ENCODE peak calls at places on chromosomes 2 and 18, in four cellular contexts. J is GM12891, P is HL-60, O is GM12878. X is an unnamed sample.

GRCh38 chr2:3476386-3477033 is 42.8 kb downstream of the ADI1 start:
- DNase-seq in J (no peak), O (no peak), P (no peak), X (no peak)

GRCh38 chr2:26245810-26246209 is 1.1 kb downstream of the HADHB start:
- DNase-seq in J (peak), P (no peak), O (peak), X (no peak)

GRCh38 chr2:203122317-203122998 is 107.8 kb downstream of the NBEAL1 start:
- DNase-seq in P (no peak), J (no peak), O (no peak), X (no peak)

GRCh38 chr2:230922951-230923717 is 1.9 kb downstream of the GPR55 start:
- DNase-seq in J (no peak), P (no peak), O (no peak), X (no peak)

GRCh38 chr2:206198677-206199076 is 39.0 kb downstream of the EEF1B2 start:
- DNase-seq in J (no peak), O (no peak), P (no peak), X (no peak)

GRCh38 chr18:26747131-26747475 is 118.4 kb downstream of the AQP4 start:
- DNase-seq in O (no peak), P (no peak), J (no peak), X (no peak)

GRCh38 chr2:149330127-149331022 is at the start of gene LYPD6:
- DNase-seq in O (no peak), J (peak), P (no peak), X (no peak)

GRCh38 chr2:60492550-60492949 is 60.9 kb downstream of the BCL11A start:
- DNase-seq in P (no peak), J (no peak), O (no peak), X (no peak)

GRCh38 chr2:186848873-186849578 is at the start of gene ZSWIM2:
- DNase-seq in J (peak), O (no peak), P (peak), X (no peak)

GRCh38 chr2:8134105-8134903 is 547.6 kb upstream of the ID2 start:
- DNase-seq in P (no peak), O (no peak), J (no peak), X (no peak)

GRCh38 chr18:41938445-41938844 is 16.6 kb upstream of the PIK3C3 start:
- DNase-seq in J (no peak), P (no peak), O (no peak), X (no peak)

GRCh38 chr18:48709371-48709770 is 170.5 kb downstream of the CTIF start:
- DNase-seq in P (no peak), J (no peak), O (no peak), X (no peak)

GRCh38 chr2:239275037-239275685 is 125.7 kb downstream of the HDAC4 start:
- DNase-seq in P (peak), O (no peak), J (no peak), X (peak)

GRCh38 chr2:234363011-234363487 is 133.8 kb downstream of the ARL4C start:
- DNase-seq in O (no peak), J (no peak), P (no peak), X (no peak)

GRCh38 chr2:235773188-235773928 is 279.5 kb downstream of the AGAP1 start:
- DNase-seq in P (no peak), J (no peak), O (no peak), X (no peak)

GRCh38 chr2:155062250-155062985 is 363.9 kb downstream of the KCNJ3 start:
- DNase-seq in P (no peak), J (no peak), O (no peak), X (no peak)

GRCh38 chr2:37737507-37737906 is 66.1 kb upstream of the CDC42EP3 start:
- DNase-seq in O (no peak), J (no peak), P (no peak), X (no peak)

GRCh38 chr2:15259356-15259756 is 301.8 kb downstream of the NBAS start:
- DNase-seq in J (no peak), O (no peak), P (no peak), X (no peak)

GRCh38 chr18:7784171-7784570 is 217.1 kb downstream of the PTPRM start:
- DNase-seq in J (no peak), O (no peak), P (no peak), X (no peak)

GRCh38 chr2:12928706-12929291 is 212.1 kb downstream of the TRIB2 start:
- DNase-seq in J (no peak), O (no peak), P (no peak), X (no peak)

GRCh38 chr2:149219853-149220252 is 110.5 kb upstream of the LYPD6 start:
- DNase-seq in P (no peak), O (no peak), J (no peak), X (no peak)

GRCh38 chr2:98474979-98475632 is 30.4 kb downstream of the INPP4A start:
- DNase-seq in O (no peak), J (no peak), P (no peak), X (no peak)

GRCh38 chr18:73881396-73881795 is 266.2 kb downstream of the FBXO15 start:
- DNase-seq in P (no peak), J (no peak), O (no peak), X (no peak)

GRCh38 chr2:25339791-25340339 is 1.9 kb downstream of the DNMT3A start:
- DNase-seq in J (no peak), O (no peak), P (no peak), X (no peak)

GRCh38 chr2:121075006-121075545 is 209.9 kb downstream of the TFCP2L1 start:
- DNase-seq in O (peak), P (no peak), J (peak), X (peak)

GRCh38 chr18:26657618-26658581 is 109.5 kb upstream of the KCTD1 start:
- DNase-seq in O (no peak), P (no peak), J (no peak), X (no peak)

GRCh38 chr2:26326514-26326913 is 19.4 kb upstream of the SELENOI start:
- DNase-seq in J (no peak), P (no peak), O (no peak), X (no peak)

GRCh38 chr2:10029875-10030223 is 13.5 kb upstream of the KLF11 start:
- DNase-seq in O (no peak), J (no peak), P (no peak), X (no peak)

GRCh38 chr2:238689871-238690672 is 157.8 kb upstream of the TWIST2 start:
- DNase-seq in O (no peak), J (no peak), P (no peak), X (no peak)

GRCh38 chr18:23239350-23239692 is 104.0 kb downstream of the CABLES1 start:
- DNase-seq in P (no peak), J (no peak), O (no peak), X (no peak)

GRCh38 chr2:234632527-234633391 is 135.9 kb upstream of the ARL4C start:
- DNase-seq in J (no peak), P (no peak), O (no peak), X (no peak)

GRCh38 chr2:219126555-219126954 is 34.1 kb downstream of the NHEJ1 start:
- DNase-seq in P (no peak), O (no peak), J (no peak), X (no peak)

GRCh38 chr2:1691366-1691765 is 52.9 kb downstream of the PXDN start:
- DNase-seq in O (no peak), J (no peak), P (no peak), X (no peak)

GRCh38 chr2:216727346-216728122 is 32.2 kb upstream of the IGFBP5 start:
- DNase-seq in O (no peak), P (no peak), J (no peak), X (no peak)

GRCh38 chr18:12946549-12947354 is 1.1 kb upstream of the SEH1L start:
- DNase-seq in J (peak), P (peak), O (no peak), X (peak)

GRCh38 chr2:237487496-237487895 is 445 bp downstream of the MLPH start:
- DNase-seq in J (no peak), P (no peak), O (no peak), X (no peak)

GRCh38 chr2:72106978-72107377 is 40.7 kb downstream of the CYP26B1 start:
- DNase-seq in J (no peak), O (no peak), P (no peak), X (no peak)

GRCh38 chr18:36697905-36698304 is 130.9 kb downstream of the TPGS2 start:
- DNase-seq in J (no peak), P (no peak), O (no peak), X (no peak)

GRCh38 chr2:106038598-106039375 is 155.3 kb downstream of the UXS1 start:
- DNase-seq in J (no peak), P (no peak), O (no peak), X (no peak)

GRCh38 chr2:235194351-235194750 is 242.5 kb downstream of the SH3BP4 start:
- DNase-seq in P (no peak), J (no peak), O (no peak), X (no peak)

DNA sequence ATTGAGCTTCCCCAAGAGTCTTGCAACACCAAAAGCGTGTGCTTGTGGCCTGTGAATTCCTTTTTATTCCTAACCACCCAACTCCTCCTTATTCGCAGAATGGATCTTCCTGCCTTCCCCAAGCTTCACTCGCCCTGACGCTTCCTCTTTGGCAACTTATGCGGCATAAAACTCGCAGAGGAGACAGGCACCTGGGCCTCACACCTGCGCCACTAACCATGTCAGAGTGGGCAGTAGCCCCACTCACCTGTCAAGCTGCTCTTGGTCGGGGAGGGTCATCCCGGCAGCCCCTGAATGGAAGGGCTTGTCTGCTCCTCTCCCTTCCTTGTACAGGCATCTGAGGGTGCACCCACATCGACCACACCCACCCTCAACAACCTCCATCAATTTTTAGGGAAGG is 106.9 kb upstream of the GPC1 start:
- DNase-seq in P (no peak), O (no peak), J (no peak), X (no peak)
- TF ChIP-seq SPI1 in P (no peak), O (no peak), J (no peak), X (no peak)

GRCh38 chr2:85134255-85135065 is 1.3 kb downstream of the TCF7L1 start:
- DNase-seq in O (no peak), P (no peak), J (peak), X (no peak)
- TF ChIP-seq SPI1 in O (no peak), P (no peak), J (no peak), X (no peak)

GRCh38 chr18:75752864-75753263 is 325.4 kb upstream of the SMIM21 start:
- DNase-seq in J (no peak), O (no peak), P (no peak), X (no peak)
- TF ChIP-seq SPI1 in J (no peak), O (no peak), P (no peak), X (no peak)

GRCh38 chr2:88720399-88720798 is 28.9 kb downstream of the RPIA start:
- DNase-seq in P (no peak), J (no peak), O (no peak), X (no peak)
- TF ChIP-seq SPI1 in P (no peak), J (no peak), O (no peak), X (no peak)

GRCh38 chr18:58599106-58599505 is 29.8 kb downstream of the ALPK2 start:
- DNase-seq in P (no peak), O (no peak), J (no peak), X (no peak)

GRCh38 chr18:58593930-58594329 is 35.0 kb downstream of the ALPK2 start:
- DNase-seq in P (no peak), O (no peak), J (no peak), X (no peak)

GRCh38 chr18:58592223-58593214 is 36.4 kb downstream of the ALPK2 start:
- DNase-seq in P (no peak), O (no peak), J (no peak), X (no peak)

GRCh38 chr18:58597649-58598048 is 31.2 kb downstream of the ALPK2 start:
- DNase-seq in J (no peak), P (no peak), O (no peak), X (no peak)

GRCh38 chr18:58596265-58596681 is 32.6 kb downstream of the ALPK2 start:
- DNase-seq in P (no peak), J (no peak), O (no peak), X (no peak)
- TF ChIP-seq SPI1 in P (no peak), J (no peak), O (no peak), X (no peak)

DNA sequence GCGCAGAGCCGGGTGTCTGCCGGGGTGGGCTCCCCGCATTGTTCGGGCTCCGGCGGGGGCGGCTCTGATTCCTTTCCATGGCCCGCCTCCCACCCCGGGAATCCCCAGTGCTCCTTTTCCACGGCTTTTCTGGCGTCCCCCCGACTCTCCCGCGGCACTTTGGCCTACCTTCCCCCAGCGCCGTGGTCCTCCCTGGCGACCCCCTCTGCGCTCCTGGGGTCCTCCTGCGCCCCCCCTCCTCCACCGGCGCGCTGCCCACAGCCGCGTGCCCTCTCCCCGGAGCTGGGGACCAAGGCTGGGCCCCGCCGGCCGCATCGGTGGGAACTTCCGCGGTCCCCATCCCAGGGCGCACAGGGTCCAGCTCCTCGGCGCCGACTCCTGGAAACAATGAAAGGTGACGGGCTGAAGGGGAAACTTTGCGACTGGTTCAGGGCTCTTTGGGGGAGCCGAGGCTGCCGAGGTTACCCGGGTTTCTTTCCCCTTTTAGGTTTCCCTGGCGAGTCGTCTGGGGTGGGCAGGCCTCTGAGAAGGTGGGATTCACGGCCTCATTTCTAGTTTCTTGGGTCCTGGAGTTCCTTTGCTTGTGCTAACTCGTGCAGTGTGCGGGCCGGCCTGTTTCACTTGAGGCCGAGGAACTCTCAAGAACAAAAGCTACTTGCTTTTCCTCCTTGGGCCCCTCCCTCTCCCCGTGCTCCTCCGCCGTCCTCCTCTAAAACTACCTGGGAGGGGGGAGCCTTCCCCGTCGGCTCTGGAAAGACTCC is 2.2 kb downstream of the TGIF1 start:
- DNase-seq in P (no peak), O (no peak), J (no peak), X (peak)
- TF ChIP-seq SPI1 in P (no peak), O (no peak), J (no peak), X (peak)

DNA sequence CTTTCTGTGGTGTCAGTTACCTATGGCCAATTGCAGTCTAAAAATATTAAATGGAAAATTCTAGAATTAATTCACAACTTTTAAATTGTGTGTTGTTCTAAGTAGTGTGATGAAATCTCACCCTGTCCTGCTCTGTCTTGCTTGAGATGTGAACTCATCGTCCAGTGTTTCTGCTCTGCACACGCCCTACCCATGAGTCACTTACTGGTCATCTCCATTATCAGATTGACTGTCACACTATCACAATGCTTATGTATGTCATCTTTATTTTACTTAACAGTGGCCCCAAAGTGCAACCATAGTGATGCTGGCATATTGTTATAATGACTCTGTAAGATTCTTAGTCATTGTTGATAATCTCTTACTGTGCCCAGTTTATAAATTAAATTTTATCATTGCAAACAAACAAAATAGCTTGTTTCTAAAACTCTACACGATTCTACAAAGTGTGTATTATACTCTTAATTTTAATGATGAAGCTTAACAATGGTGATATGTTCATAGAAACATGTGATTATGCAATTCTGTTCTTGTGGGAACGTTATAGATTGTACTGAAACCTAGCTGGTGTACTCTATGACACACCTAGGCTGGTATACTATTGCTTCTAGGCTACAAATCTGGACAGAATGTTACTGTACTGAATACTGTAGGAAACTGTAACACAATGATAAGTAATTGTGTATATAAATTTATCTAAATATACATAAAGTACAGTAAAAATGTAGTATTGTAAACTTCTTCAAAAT is 1086.8 kb upstream of the PIK3C3 start:
- DNase-seq in O (no peak), J (no peak), P (no peak), X (no peak)
- TF ChIP-seq SPI1 in O (no peak), J (no peak), P (no peak), X (no peak)

X was measured in K562.